ENCODE peak calls at places on chromosome 1, in six cellular contexts. S is hepatocyte, E is SK-N-DZ, V is HTR-8/SVneo, X is MM.1S, O is bronchial epithelial cell. Y is an unnamed sample.

GRCh38 chr1:202806845-202807366 is 1.3 kb downstream of the KDM5B start:
- DNase-seq in S (peak), E (no peak), V (no peak), X (no peak), O (no peak), Y (no peak)

GRCh38 chr1:228748431-228748830 is 13.2 kb downstream of the RHOU start:
- DNase-seq in S (peak), E (no peak), V (no peak), X (no peak), O (no peak), Y (no peak)

GRCh38 chr1:84008631-84009030 is 9.7 kb upstream of the TTLL7 start:
- DNase-seq in S (no peak), E (no peak), V (no peak), X (no peak), O (peak), Y (no peak)

GRCh38 chr1:233244183-233244582 is 51.3 kb downstream of the PCNX2 start:
- DNase-seq in S (peak), E (no peak), V (no peak), X (no peak), O (no peak), Y (no peak)

GRCh38 chr1:6275826-6276764 is 15.2 kb upstream of the GPR153 start:
- DNase-seq in S (peak), E (peak), V (no peak), X (no peak), O (no peak), Y (no peak)

GRCh38 chr1:158067651-158068050 is 74.2 kb downstream of the KIRREL1 start:
- DNase-seq in S (no peak), E (no peak), V (no peak), X (no peak), O (peak), Y (no peak)

GRCh38 chr1:243756529-243756928 is 93.5 kb downstream of the AKT3 start:
- DNase-seq in S (no peak), E (no peak), V (no peak), X (no peak), O (peak), Y (no peak)

GRCh38 chr1:208962867-208963266 is 620.6 kb upstream of the CAMK1G start:
- DNase-seq in S (no peak), E (no peak), V (no peak), X (no peak), O (no peak), Y (no peak)

GRCh38 chr1:171350579-171350978 is 36.6 kb downstream of the FMO4 start:
- DNase-seq in S (no peak), E (no peak), V (no peak), X (no peak), O (no peak), Y (no peak)

GRCh38 chr1:165707984-165708706 is 9.8 kb upstream of the ALDH9A1 start:
- DNase-seq in S (no peak), E (no peak), V (no peak), X (no peak), O (no peak), Y (no peak)

GRCh38 chr1:27342391-27342777 is 562 bp downstream of the SYTL1 start:
- DNase-seq in S (no peak), E (no peak), V (no peak), X (no peak), O (no peak), Y (no peak)

GRCh38 chr1:16393255-16394177 is 26.5 kb downstream of the SZRD1 start:
- DNase-seq in S (no peak), E (no peak), V (no peak), X (no peak), O (no peak), Y (no peak)

GRCh38 chr1:11279152-11279551 is 6.2 kb downstream of the UBIAD1 start:
- DNase-seq in S (no peak), E (no peak), V (no peak), X (no peak), O (no peak), Y (no peak)

GRCh38 chr1:32363713-32364112 is 1.4 kb downstream of the TSSK3 start:
- DNase-seq in S (no peak), E (no peak), V (no peak), X (no peak), O (no peak), Y (no peak)

GRCh38 chr1:221725683-221726330 is 16.1 kb downstream of the DUSP10 start:
- DNase-seq in S (no peak), E (no peak), V (no peak), X (no peak), O (peak), Y (no peak)

GRCh38 chr1:33181038-33181861 is 593 bp downstream of the TRIM62 start:
- DNase-seq in S (peak), E (peak), V (peak), X (no peak), O (peak), Y (no peak)

GRCh38 chr1:230632273-230632873 is 9.9 kb upstream of the COG2 start:
- DNase-seq in S (peak), E (peak), V (peak), X (peak), O (peak), Y (peak)

GRCh38 chr1:18058522-18058921 is 49.1 kb upstream of the IGSF21 start:
- DNase-seq in S (no peak), E (no peak), V (no peak), X (no peak), O (no peak), Y (no peak)

GRCh38 chr1:233045591-233045990 is 95.2 kb downstream of the NTPCR start:
- DNase-seq in S (no peak), E (no peak), V (no peak), X (no peak), O (no peak), Y (no peak)

GRCh38 chr1:67560580-67561285 is 124.3 kb upstream of the GADD45A start:
- DNase-seq in S (no peak), E (no peak), V (no peak), X (no peak), O (no peak), Y (no peak)

GRCh38 chr1:45260244-45260643 is 53.8 kb upstream of the ZSWIM5 start:
- DNase-seq in S (no peak), E (no peak), V (no peak), X (no peak), O (no peak), Y (no peak)

GRCh38 chr1:2566106-2567045 is 10.2 kb downstream of the TNFRSF14 start:
- DNase-seq in S (no peak), E (no peak), V (no peak), X (no peak), O (no peak), Y (no peak)

GRCh38 chr1:200733907-200734306 is 4.8 kb upstream of the CAMSAP2 start:
- DNase-seq in S (no peak), E (no peak), V (no peak), X (no peak), O (peak), Y (no peak)

GRCh38 chr1:226659136-226659535 is 79.9 kb downstream of the ITPKB start:
- DNase-seq in S (no peak), E (no peak), V (no peak), X (no peak), O (no peak), Y (no peak)

GRCh38 chr1:81510701-81511100 is 290.0 kb upstream of the ADGRL2 start:
- DNase-seq in S (no peak), E (no peak), V (no peak), X (no peak), O (peak), Y (no peak)

GRCh38 chr1:162151900-162152829 is 82.7 kb downstream of the NOS1AP start:
- DNase-seq in S (peak), E (no peak), V (no peak), X (no peak), O (no peak), Y (no peak)

GRCh38 chr1:88655685-88656299 is 28.3 kb upstream of the PKN2 start:
- DNase-seq in S (peak), E (peak), V (peak), X (peak), O (peak), Y (peak)

GRCh38 chr1:245691897-245692296 is 537.1 kb downstream of the KIF26B start:
- DNase-seq in S (no peak), E (no peak), V (no peak), X (no peak), O (no peak), Y (no peak)

Y was measured in Panc1.